ENCODE peak calls at places on chromosomes 4 and X, in five cellular contexts. A, O, D, Z and L are unnamed samples.

GRCh38 chr4:42067264-42067663 is 76.9 kb downstream of the SLC30A9 start:
- DNase-seq in O (no peak), Z (no peak), A (no peak), D (no peak), L (no peak)

GRCh38 chrX:13540602-13541001 is 28.8 kb upstream of the EGFL6 start:
- DNase-seq in O (no peak), A (no peak), D (no peak), Z (no peak), L (no peak)

GRCh38 chr4:8199594-8200301 is 658 bp downstream of the SH3TC1 start:
- DNase-seq in Z (no peak), O (no peak), D (no peak), A (no peak), L (no peak)

GRCh38 chr4:134089885-134090284 is 111.7 kb downstream of the PABPC4L start:
- DNase-seq in O (no peak), A (no peak), Z (no peak), D (no peak), L (no peak)

GRCh38 chr4:133147922-133148689 is 988 bp upstream of the PCDH10 start:
- DNase-seq in A (peak; percentile 94), D (peak; percentile 63), Z (peak; percentile 42), O (no peak), L (peak; percentile 2)

GRCh38 chrX:10117864-10118377 is 38.9 kb upstream of the CLCN4 start:
- DNase-seq in Z (no peak), D (no peak), A (no peak), O (no peak), L (no peak)

GRCh38 chr4:1212546-1213335 is 36.2 kb downstream of the CTBP1 start:
- DNase-seq in D (no peak), O (no peak), A (peak; percentile 79), Z (no peak), L (no peak)

GRCh38 chrX:96407043-96407442 is 277.6 kb upstream of the DIAPH2 start:
- DNase-seq in A (no peak), D (no peak), O (no peak), Z (no peak), L (no peak)

GRCh38 chr4:73619351-73619750 is 885 bp downstream of the RASSF6 start:
- DNase-seq in O (no peak), Z (no peak), A (no peak), D (no peak), L (no peak)

GRCh38 chr4:159178147-159178541 is 75.3 kb downstream of the RAPGEF2 start:
- DNase-seq in A (no peak), D (no peak), Z (no peak), O (no peak), L (no peak)

GRCh38 chr4:3791910-3792542 is 25.8 kb downstream of the ADRA2C start:
- DNase-seq in O (no peak), Z (no peak), D (peak; percentile 9), A (peak; percentile 73), L (no peak)

GRCh38 chrX:109732319-109732779 is 708 bp downstream of the ACSL4 start:
- DNase-seq in O (no peak), D (peak; percentile 9), Z (no peak), A (no peak), L (no peak)

GRCh38 chr4:55184600-55185523 is 59.5 kb upstream of the KDR start:
- DNase-seq in D (no peak), A (peak; percentile 52), O (no peak), Z (no peak), L (peak; percentile 21)

GRCh38 chrX:104750146-104750699 is 184.2 kb downstream of the IL1RAPL2 start:
- DNase-seq in A (no peak), D (no peak), Z (no peak), O (no peak), L (no peak)

GRCh38 chr4:182194115-182194834 is 48.9 kb upstream of the TENM3 start:
- DNase-seq in O (no peak), D (no peak), Z (no peak), A (no peak), L (no peak)

GRCh38 chr4:7647211-7647931 is 212.6 kb upstream of the PSAPL1 start:
- DNase-seq in A (peak; percentile 36), D (no peak), O (no peak), Z (no peak), L (no peak)

GRCh38 chr4:83208371-83208770 is 76.2 kb downstream of the COQ2 start:
- DNase-seq in D (no peak), A (no peak), Z (no peak), O (no peak), L (no peak)

GRCh38 chrX:12026481-12026880 is 111.8 kb upstream of the FRMPD4 start:
- DNase-seq in A (no peak), D (no peak), Z (no peak), O (no peak), L (no peak)

GRCh38 chr4:154634058-154634457 is 21.6 kb upstream of the FGG start:
- DNase-seq in O (no peak), A (no peak), D (no peak), Z (no peak), L (no peak)

GRCh38 chr4:3466691-3467600 is 3.8 kb downstream of the DOK7 start:
- DNase-seq in A (peak; percentile 68), Z (no peak), O (no peak), D (peak; percentile 18), L (no peak)

GRCh38 chrX:101745046-101745445 is 85.4 kb upstream of the ARMCX2 start:
- DNase-seq in Z (no peak), O (no peak), D (no peak), A (no peak), L (no peak)

GRCh38 chr4:158172558-158173258 is at the start of gene GASK1B:
- DNase-seq in A (no peak), O (no peak), D (no peak), Z (peak; percentile 22), L (no peak)

GRCh38 chr4:137274404-137274803 is 257.9 kb downstream of the PCDH18 start:
- DNase-seq in A (no peak), Z (no peak), O (no peak), D (no peak), L (no peak)

GRCh38 chr4:4685810-4686209 is 144.0 kb upstream of the STX18 start:
- DNase-seq in Z (no peak), O (no peak), D (no peak), A (no peak), L (no peak)